ENCODE peak calls at places on chromosomes 16 and 17, in five cellular contexts. One of them, this sample, is unnamed.

GRCh38 chr17:59454633-59455105 is 110.7 kb upstream of the DHX40 start:
- DNase-seq in AG08395: no peak
- DNase-seq in NCI-H82: no peak
- DNase-seq in ecto neural progenitor cell: no peak
- DNase-seq in kidney tubule cell: peak
- DNase-seq in this sample: no peak

GRCh38 chr16:89256651-89257254 is 39.2 kb downstream of the ZNF778 start:
- DNase-seq in NCI-H82: peak
- DNase-seq in AG08395: peak
- DNase-seq in ecto neural progenitor cell: peak
- DNase-seq in kidney tubule cell: peak
- DNase-seq in this sample: peak

GRCh38 chr17:64355536-64356303 is 34.9 kb downstream of the PECAM1 start:
- DNase-seq in kidney tubule cell: no peak
- DNase-seq in AG08395: no peak
- DNase-seq in ecto neural progenitor cell: no peak
- DNase-seq in NCI-H82: no peak
- DNase-seq in this sample: no peak

GRCh38 chr17:39699818-39700147 is at the start of gene ERBB2:
- DNase-seq in kidney tubule cell: peak
- DNase-seq in ecto neural progenitor cell: no peak
- DNase-seq in AG08395: peak
- DNase-seq in NCI-H82: no peak
- DNase-seq in this sample: peak

GRCh38 chr16:85136705-85137322 is 24.5 kb upstream of the CIBAR2 start:
- DNase-seq in AG08395: peak
- DNase-seq in kidney tubule cell: peak
- DNase-seq in ecto neural progenitor cell: no peak
- DNase-seq in NCI-H82: peak
- DNase-seq in this sample: no peak

GRCh38 chr17:74339537-74340195 is 13.6 kb downstream of the KIF19 start:
- DNase-seq in NCI-H82: no peak
- DNase-seq in kidney tubule cell: no peak
- DNase-seq in AG08395: no peak
- DNase-seq in ecto neural progenitor cell: no peak
- DNase-seq in this sample: peak

GRCh38 chr17:8359769-8360168 is 16.7 kb downstream of the KRABD2 start:
- DNase-seq in kidney tubule cell: peak
- DNase-seq in AG08395: peak
- DNase-seq in ecto neural progenitor cell: no peak
- DNase-seq in NCI-H82: peak
- DNase-seq in this sample: peak

GRCh38 chr17:77160032-77160876 is 19.5 kb downstream of the SEC14L1 start:
- DNase-seq in kidney tubule cell: no peak
- DNase-seq in NCI-H82: no peak
- DNase-seq in ecto neural progenitor cell: no peak
- DNase-seq in AG08395: no peak
- DNase-seq in this sample: peak

GRCh38 chr17:3965123-3965800 is 1.0 kb upstream of the ATP2A3 start:
- DNase-seq in ecto neural progenitor cell: peak
- DNase-seq in AG08395: peak
- DNase-seq in NCI-H82: peak
- DNase-seq in kidney tubule cell: peak
- DNase-seq in this sample: peak